ENCODE peak calls at places on chromosomes 11 and 22, in nine cellular contexts. One of them, this sample, is unnamed.

GRCh38 chr11:93814966-93815633 is 31.0 kb downstream of the MED17 start:
- DNase-seq in epithelial cell of prostate: no peak
- DNase-seq in HT-29: no peak
- DNase-seq in RCC 7860: no peak
- DNase-seq in uterus: no peak
- DNase-seq in NCI-H460: no peak
- DNase-seq in GM04503: no peak
- DNase-seq in COR-L47: no peak
- DNase-seq in right atrium auricular region: no peak
- DNase-seq in this sample: no peak

GRCh38 chr11:18700375-18700774 is 1.8 kb downstream of the TMEM86A start:
- DNase-seq in epithelial cell of prostate: no peak
- DNase-seq in NCI-H460: no peak
- DNase-seq in right atrium auricular region: no peak
- DNase-seq in RCC 7860: no peak
- DNase-seq in HT-29: no peak
- DNase-seq in COR-L47: peak
- DNase-seq in uterus: no peak
- DNase-seq in GM04503: no peak
- DNase-seq in this sample: peak

GRCh38 chr11:74678591-74679512 is 52.4 kb downstream of the CHRDL2 start:
- DNase-seq in epithelial cell of prostate: no peak
- DNase-seq in RCC 7860: no peak
- DNase-seq in HT-29: no peak
- DNase-seq in uterus: peak
- DNase-seq in right atrium auricular region: peak
- DNase-seq in COR-L47: no peak
- DNase-seq in GM04503: no peak
- DNase-seq in NCI-H460: no peak
- DNase-seq in this sample: no peak

GRCh38 chr11:47860526-47860925 is 12.4 kb upstream of the NUP160 start:
- DNase-seq in GM04503: no peak
- DNase-seq in right atrium auricular region: no peak
- DNase-seq in NCI-H460: no peak
- DNase-seq in HT-29: no peak
- DNase-seq in RCC 7860: no peak
- DNase-seq in uterus: no peak
- DNase-seq in epithelial cell of prostate: no peak
- DNase-seq in COR-L47: no peak
- DNase-seq in this sample: no peak

GRCh38 chr11:14973621-14974020 is 1.5 kb upstream of the CALCA start:
- DNase-seq in RCC 7860: no peak
- DNase-seq in epithelial cell of prostate: no peak
- DNase-seq in COR-L47: no peak
- DNase-seq in uterus: no peak
- DNase-seq in HT-29: no peak
- DNase-seq in right atrium auricular region: no peak
- DNase-seq in GM04503: no peak
- DNase-seq in NCI-H460: no peak
- DNase-seq in this sample: no peak

GRCh38 chr11:122706261-122706660 is 50.7 kb downstream of the UBASH3B start:
- DNase-seq in COR-L47: no peak
- DNase-seq in epithelial cell of prostate: no peak
- DNase-seq in right atrium auricular region: no peak
- DNase-seq in uterus: no peak
- DNase-seq in GM04503: no peak
- DNase-seq in RCC 7860: peak
- DNase-seq in HT-29: peak
- DNase-seq in NCI-H460: no peak
- DNase-seq in this sample: no peak

GRCh38 chr11:42967653-42968052 is 344.1 kb upstream of the API5 start:
- DNase-seq in right atrium auricular region: no peak
- DNase-seq in NCI-H460: no peak
- DNase-seq in GM04503: no peak
- DNase-seq in HT-29: no peak
- DNase-seq in epithelial cell of prostate: no peak
- DNase-seq in uterus: no peak
- DNase-seq in COR-L47: no peak
- DNase-seq in RCC 7860: no peak
- DNase-seq in this sample: no peak

GRCh38 chr22:18994780-18995711 is 59.0 kb upstream of the PRODH start:
- DNase-seq in HT-29: no peak
- DNase-seq in NCI-H460: no peak
- DNase-seq in GM04503: no peak
- DNase-seq in right atrium auricular region: no peak
- DNase-seq in uterus: no peak
- DNase-seq in epithelial cell of prostate: no peak
- DNase-seq in RCC 7860: peak
- DNase-seq in COR-L47: no peak
- DNase-seq in this sample: peak

GRCh38 chr11:1176224-1177019 is 18.7 kb downstream of the MUC5AC start:
- DNase-seq in COR-L47: no peak
- DNase-seq in RCC 7860: no peak
- DNase-seq in HT-29: no peak
- DNase-seq in epithelial cell of prostate: no peak
- DNase-seq in right atrium auricular region: no peak
- DNase-seq in GM04503: no peak
- DNase-seq in NCI-H460: no peak
- DNase-seq in uterus: no peak
- DNase-seq in this sample: no peak

GRCh38 chr22:39938509-39938908 is 21.7 kb upstream of the TMA7B start:
- DNase-seq in RCC 7860: no peak
- DNase-seq in right atrium auricular region: no peak
- DNase-seq in epithelial cell of prostate: peak
- DNase-seq in HT-29: no peak
- DNase-seq in NCI-H460: no peak
- DNase-seq in COR-L47: no peak
- DNase-seq in uterus: no peak
- DNase-seq in GM04503: no peak
- DNase-seq in this sample: no peak

GRCh38 chr22:41725510-41726110 is 26.3 kb downstream of the MEI1 start:
- DNase-seq in NCI-H460: no peak
- DNase-seq in RCC 7860: peak
- DNase-seq in uterus: no peak
- DNase-seq in HT-29: no peak
- DNase-seq in right atrium auricular region: no peak
- DNase-seq in COR-L47: no peak
- DNase-seq in GM04503: no peak
- DNase-seq in epithelial cell of prostate: no peak
- DNase-seq in this sample: peak

GRCh38 chr11:773425-773824 is 3.9 kb downstream of the GATD1 start:
- DNase-seq in epithelial cell of prostate: no peak
- DNase-seq in HT-29: no peak
- DNase-seq in GM04503: no peak
- DNase-seq in NCI-H460: no peak
- DNase-seq in uterus: no peak
- DNase-seq in right atrium auricular region: no peak
- DNase-seq in RCC 7860: no peak
- DNase-seq in COR-L47: no peak
- DNase-seq in this sample: no peak

GRCh38 chr11:77284476-77285468 is 16.7 kb downstream of the GDPD4 start:
- DNase-seq in NCI-H460: no peak
- DNase-seq in epithelial cell of prostate: no peak
- DNase-seq in RCC 7860: no peak
- DNase-seq in GM04503: no peak
- DNase-seq in HT-29: no peak
- DNase-seq in COR-L47: no peak
- DNase-seq in right atrium auricular region: no peak
- DNase-seq in uterus: no peak
- DNase-seq in this sample: no peak

GRCh38 chr11:33861911-33862310 is 30.0 kb downstream of the LMO2 start:
- DNase-seq in right atrium auricular region: no peak
- DNase-seq in GM04503: no peak
- DNase-seq in uterus: no peak
- DNase-seq in NCI-H460: no peak
- DNase-seq in HT-29: no peak
- DNase-seq in COR-L47: no peak
- DNase-seq in RCC 7860: no peak
- DNase-seq in epithelial cell of prostate: no peak
- DNase-seq in this sample: no peak

GRCh38 chr11:20564811-20565210 is 34.6 kb upstream of the SLC6A5 start:
- DNase-seq in epithelial cell of prostate: no peak
- DNase-seq in COR-L47: no peak
- DNase-seq in GM04503: no peak
- DNase-seq in uterus: no peak
- DNase-seq in HT-29: no peak
- DNase-seq in RCC 7860: no peak
- DNase-seq in NCI-H460: no peak
- DNase-seq in right atrium auricular region: no peak
- DNase-seq in this sample: no peak

GRCh38 chr11:95450547-95451123 is 219.6 kb upstream of the SESN3 start:
- DNase-seq in right atrium auricular region: no peak
- DNase-seq in epithelial cell of prostate: no peak
- DNase-seq in GM04503: no peak
- DNase-seq in uterus: no peak
- DNase-seq in HT-29: no peak
- DNase-seq in COR-L47: no peak
- DNase-seq in NCI-H460: no peak
- DNase-seq in RCC 7860: no peak
- DNase-seq in this sample: no peak

GRCh38 chr11:57001674-57002401 is 13.1 kb downstream of the OR5AK2 start:
- DNase-seq in GM04503: no peak
- DNase-seq in uterus: no peak
- DNase-seq in HT-29: no peak
- DNase-seq in RCC 7860: no peak
- DNase-seq in right atrium auricular region: no peak
- DNase-seq in epithelial cell of prostate: no peak
- DNase-seq in COR-L47: no peak
- DNase-seq in NCI-H460: no peak
- DNase-seq in this sample: no peak

GRCh38 chr11:1059759-1060158 is 14.9 kb upstream of the MUC2 start:
- DNase-seq in NCI-H460: no peak
- DNase-seq in right atrium auricular region: no peak
- DNase-seq in RCC 7860: no peak
- DNase-seq in HT-29: no peak
- DNase-seq in uterus: no peak
- DNase-seq in epithelial cell of prostate: no peak
- DNase-seq in COR-L47: no peak
- DNase-seq in GM04503: no peak
- DNase-seq in this sample: no peak

GRCh38 chr11:1206391-1207271 is 16.2 kb upstream of the MUC5B start:
- DNase-seq in right atrium auricular region: no peak
- DNase-seq in epithelial cell of prostate: no peak
- DNase-seq in RCC 7860: no peak
- DNase-seq in uterus: no peak
- DNase-seq in COR-L47: no peak
- DNase-seq in NCI-H460: no peak
- DNase-seq in GM04503: no peak
- DNase-seq in HT-29: no peak
- DNase-seq in this sample: no peak

GRCh38 chr22:49765951-49766350 is 61.7 kb downstream of the BRD1 start:
- DNase-seq in RCC 7860: no peak
- DNase-seq in NCI-H460: no peak
- DNase-seq in uterus: no peak
- DNase-seq in HT-29: no peak
- DNase-seq in epithelial cell of prostate: no peak
- DNase-seq in right atrium auricular region: no peak
- DNase-seq in COR-L47: no peak
- DNase-seq in GM04503: no peak
- DNase-seq in this sample: no peak

GRCh38 chr11:73230276-73230875 is 12.3 kb downstream of the P2RY2 start:
- DNase-seq in HT-29: no peak
- DNase-seq in COR-L47: no peak
- DNase-seq in right atrium auricular region: no peak
- DNase-seq in epithelial cell of prostate: no peak
- DNase-seq in GM04503: no peak
- DNase-seq in NCI-H460: no peak
- DNase-seq in uterus: peak
- DNase-seq in RCC 7860: no peak
- DNase-seq in this sample: no peak

GRCh38 chr11:79864882-79865281 is 424.1 kb upstream of the TENM4 start:
- DNase-seq in right atrium auricular region: no peak
- DNase-seq in NCI-H460: no peak
- DNase-seq in COR-L47: no peak
- DNase-seq in GM04503: no peak
- DNase-seq in uterus: no peak
- DNase-seq in HT-29: peak
- DNase-seq in epithelial cell of prostate: peak
- DNase-seq in RCC 7860: no peak
- DNase-seq in this sample: no peak

GRCh38 chr11:78567209-78567608 is 7.5 kb downstream of the NARS2 start:
- DNase-seq in RCC 7860: peak
- DNase-seq in uterus: no peak
- DNase-seq in GM04503: no peak
- DNase-seq in NCI-H460: no peak
- DNase-seq in epithelial cell of prostate: no peak
- DNase-seq in COR-L47: no peak
- DNase-seq in HT-29: no peak
- DNase-seq in right atrium auricular region: no peak
- DNase-seq in this sample: peak

GRCh38 chr11:70501026-70501901 is 102.9 kb downstream of the CTTN start:
- DNase-seq in right atrium auricular region: no peak
- DNase-seq in NCI-H460: no peak
- DNase-seq in epithelial cell of prostate: no peak
- DNase-seq in uterus: no peak
- DNase-seq in GM04503: no peak
- DNase-seq in COR-L47: peak
- DNase-seq in RCC 7860: no peak
- DNase-seq in HT-29: no peak
- DNase-seq in this sample: no peak

GRCh38 chr11:12285106-12285505 is 92.3 kb upstream of the PARVA start:
- DNase-seq in right atrium auricular region: peak
- DNase-seq in COR-L47: no peak
- DNase-seq in NCI-H460: no peak
- DNase-seq in RCC 7860: peak
- DNase-seq in uterus: no peak
- DNase-seq in GM04503: peak
- DNase-seq in HT-29: no peak
- DNase-seq in epithelial cell of prostate: no peak
- DNase-seq in this sample: no peak

GRCh38 chr11:63858628-63859550 is 20.0 kb downstream of the MARK2 start:
- DNase-seq in NCI-H460: peak
- DNase-seq in right atrium auricular region: peak
- DNase-seq in HT-29: no peak
- DNase-seq in RCC 7860: no peak
- DNase-seq in COR-L47: no peak
- DNase-seq in uterus: peak
- DNase-seq in GM04503: no peak
- DNase-seq in epithelial cell of prostate: no peak
- DNase-seq in this sample: no peak

GRCh38 chr11:111044751-111045407 is 200.6 kb upstream of the POU2AF2 start:
- DNase-seq in NCI-H460: no peak
- DNase-seq in HT-29: no peak
- DNase-seq in epithelial cell of prostate: no peak
- DNase-seq in right atrium auricular region: no peak
- DNase-seq in GM04503: no peak
- DNase-seq in COR-L47: no peak
- DNase-seq in uterus: no peak
- DNase-seq in RCC 7860: no peak
- DNase-seq in this sample: no peak

GRCh38 chr11:75170463-75171201 is 19.7 kb downstream of the SLCO2B1 start:
- DNase-seq in GM04503: no peak
- DNase-seq in NCI-H460: no peak
- DNase-seq in COR-L47: no peak
- DNase-seq in right atrium auricular region: no peak
- DNase-seq in RCC 7860: no peak
- DNase-seq in HT-29: no peak
- DNase-seq in uterus: no peak
- DNase-seq in epithelial cell of prostate: no peak
- DNase-seq in this sample: no peak

GRCh38 chr11:64577202-64577601 is 13.8 kb upstream of the SLC22A12 start:
- DNase-seq in HT-29: no peak
- DNase-seq in COR-L47: no peak
- DNase-seq in uterus: no peak
- DNase-seq in RCC 7860: no peak
- DNase-seq in GM04503: no peak
- DNase-seq in NCI-H460: no peak
- DNase-seq in epithelial cell of prostate: no peak
- DNase-seq in right atrium auricular region: no peak
- DNase-seq in this sample: no peak

GRCh38 chr11:35407041-35407440 is 12.3 kb downstream of the SLC1A2 start:
- DNase-seq in right atrium auricular region: no peak
- DNase-seq in epithelial cell of prostate: no peak
- DNase-seq in HT-29: no peak
- DNase-seq in uterus: no peak
- DNase-seq in GM04503: no peak
- DNase-seq in COR-L47: no peak
- DNase-seq in NCI-H460: no peak
- DNase-seq in RCC 7860: no peak
- DNase-seq in this sample: no peak

GRCh38 chr11:58628446-58628845 is 6.0 kb downstream of the CNTF start:
- DNase-seq in NCI-H460: no peak
- DNase-seq in epithelial cell of prostate: no peak
- DNase-seq in HT-29: no peak
- DNase-seq in right atrium auricular region: no peak
- DNase-seq in COR-L47: no peak
- DNase-seq in RCC 7860: peak
- DNase-seq in GM04503: no peak
- DNase-seq in uterus: no peak
- DNase-seq in this sample: peak

This sample was measured in Caki2.